ENCODE peak calls at places on chromosomes 3 and 15, in six cellular contexts. One of them, this sample, is unnamed.

GRCh38 chr3:67819447-67819846 is 165.0 kb upstream of the SUCLG2 start:
- DNase-seq in GM12865: no peak
- DNase-seq in psoas muscle: no peak
- DNase-seq in AG10803: no peak
- DNase-seq in mesothelial cell of epicardium: no peak
- DNase-seq in body of pancreas: no peak
- DNase-seq in this sample: no peak

GRCh38 chr3:127168271-127168670 is 24.7 kb upstream of the PRR23E start:
- DNase-seq in GM12865: no peak
- DNase-seq in psoas muscle: peak
- DNase-seq in AG10803: no peak
- DNase-seq in mesothelial cell of epicardium: no peak
- DNase-seq in body of pancreas: no peak
- DNase-seq in this sample: no peak

GRCh38 chr15:80208758-80209734 is 43.0 kb downstream of the CTXND1 start:
- DNase-seq in GM12865: no peak
- DNase-seq in psoas muscle: no peak
- DNase-seq in AG10803: no peak
- DNase-seq in mesothelial cell of epicardium: no peak
- DNase-seq in body of pancreas: no peak
- DNase-seq in this sample: no peak

GRCh38 chr15:38647683-38648082 is 83.1 kb upstream of the RASGRP1 start:
- DNase-seq in GM12865: no peak
- DNase-seq in psoas muscle: no peak
- DNase-seq in AG10803: peak
- DNase-seq in mesothelial cell of epicardium: no peak
- DNase-seq in body of pancreas: no peak
- DNase-seq in this sample: no peak

GRCh38 chr3:174253221-174253620 is 605.9 kb upstream of the NAALADL2 start:
- DNase-seq in GM12865: peak
- DNase-seq in psoas muscle: no peak
- DNase-seq in AG10803: no peak
- DNase-seq in mesothelial cell of epicardium: no peak
- DNase-seq in body of pancreas: no peak
- DNase-seq in this sample: no peak

GRCh38 chr15:39014682-39015081 is 450.1 kb upstream of the RASGRP1 start:
- DNase-seq in GM12865: no peak
- DNase-seq in psoas muscle: no peak
- DNase-seq in AG10803: no peak
- DNase-seq in mesothelial cell of epicardium: no peak
- DNase-seq in body of pancreas: no peak
- DNase-seq in this sample: no peak

GRCh38 chr15:83061680-83062079 is 5.4 kb downstream of the BTBD1 start:
- DNase-seq in GM12865: no peak
- DNase-seq in psoas muscle: no peak
- DNase-seq in AG10803: peak
- DNase-seq in mesothelial cell of epicardium: no peak
- DNase-seq in body of pancreas: no peak
- DNase-seq in this sample: no peak

GRCh38 chr3:172329070-172329469 is 119.2 kb downstream of the GHSR start:
- DNase-seq in GM12865: no peak
- DNase-seq in psoas muscle: no peak
- DNase-seq in AG10803: no peak
- DNase-seq in mesothelial cell of epicardium: no peak
- DNase-seq in body of pancreas: no peak
- DNase-seq in this sample: no peak

GRCh38 chr3:72082121-72082715 is 297.3 kb upstream of the PROK2 start:
- DNase-seq in GM12865: peak
- DNase-seq in psoas muscle: no peak
- DNase-seq in AG10803: peak
- DNase-seq in mesothelial cell of epicardium: no peak
- DNase-seq in body of pancreas: no peak
- DNase-seq in this sample: no peak

GRCh38 chr3:53938645-53939044 is 47.0 kb upstream of the SELENOK start:
- DNase-seq in GM12865: peak
- DNase-seq in psoas muscle: no peak
- DNase-seq in AG10803: peak
- DNase-seq in mesothelial cell of epicardium: peak
- DNase-seq in body of pancreas: peak
- DNase-seq in this sample: no peak

GRCh38 chr3:175456496-175456895 is 597.4 kb downstream of the NAALADL2 start:
- DNase-seq in GM12865: no peak
- DNase-seq in psoas muscle: no peak
- DNase-seq in AG10803: peak
- DNase-seq in mesothelial cell of epicardium: no peak
- DNase-seq in body of pancreas: no peak
- DNase-seq in this sample: no peak

GRCh38 chr3:196974661-196975060 is 6.0 kb upstream of the PIGZ start:
- DNase-seq in GM12865: no peak
- DNase-seq in psoas muscle: no peak
- DNase-seq in AG10803: no peak
- DNase-seq in mesothelial cell of epicardium: no peak
- DNase-seq in body of pancreas: no peak
- DNase-seq in this sample: no peak

GRCh38 chr15:31905054-31905453 is 125.3 kb upstream of the CHRNA7 start:
- DNase-seq in GM12865: no peak
- DNase-seq in psoas muscle: no peak
- DNase-seq in AG10803: no peak
- DNase-seq in mesothelial cell of epicardium: no peak
- DNase-seq in body of pancreas: no peak
- DNase-seq in this sample: no peak

GRCh38 chr15:89496155-89497098 is at the start of gene RHCG:
- DNase-seq in GM12865: peak
- DNase-seq in psoas muscle: no peak
- DNase-seq in AG10803: peak
- DNase-seq in mesothelial cell of epicardium: peak
- DNase-seq in body of pancreas: peak
- DNase-seq in this sample: no peak

GRCh38 chr3:136678981-136679380 is 73.2 kb downstream of the STAG1 start:
- DNase-seq in GM12865: no peak
- DNase-seq in psoas muscle: no peak
- DNase-seq in AG10803: peak
- DNase-seq in mesothelial cell of epicardium: no peak
- DNase-seq in body of pancreas: no peak
- DNase-seq in this sample: no peak

GRCh38 chr15:44102675-44103254 is 92.3 kb downstream of the FRMD5 start:
- DNase-seq in GM12865: no peak
- DNase-seq in psoas muscle: no peak
- DNase-seq in AG10803: peak
- DNase-seq in mesothelial cell of epicardium: no peak
- DNase-seq in body of pancreas: peak
- DNase-seq in this sample: no peak

GRCh38 chr3:11077466-11077865 is 76.8 kb upstream of the HRH1 start:
- DNase-seq in GM12865: no peak
- DNase-seq in psoas muscle: no peak
- DNase-seq in AG10803: peak
- DNase-seq in mesothelial cell of epicardium: no peak
- DNase-seq in body of pancreas: no peak
- DNase-seq in this sample: no peak

GRCh38 chr15:42082141-42082540 is 12.2 kb downstream of the PLA2G4D start:
- DNase-seq in GM12865: no peak
- DNase-seq in psoas muscle: no peak
- DNase-seq in AG10803: no peak
- DNase-seq in mesothelial cell of epicardium: no peak
- DNase-seq in body of pancreas: no peak
- DNase-seq in this sample: no peak

GRCh38 chr3:17137321-17137826 is 252.6 kb downstream of the PLCL2 start:
- DNase-seq in GM12865: no peak
- DNase-seq in psoas muscle: peak
- DNase-seq in AG10803: no peak
- DNase-seq in mesothelial cell of epicardium: no peak
- DNase-seq in body of pancreas: no peak
- DNase-seq in this sample: no peak

GRCh38 chr15:40340038-40340739 is 550 bp downstream of the CCDC9B start:
- DNase-seq in GM12865: no peak
- DNase-seq in psoas muscle: peak
- DNase-seq in AG10803: peak
- DNase-seq in mesothelial cell of epicardium: peak
- DNase-seq in body of pancreas: peak
- DNase-seq in this sample: no peak

GRCh38 chr15:62612183-62612733 is 430.3 kb upstream of the TPM1 start:
- DNase-seq in GM12865: no peak
- DNase-seq in psoas muscle: no peak
- DNase-seq in AG10803: no peak
- DNase-seq in mesothelial cell of epicardium: no peak
- DNase-seq in body of pancreas: no peak
- DNase-seq in this sample: no peak

GRCh38 chr3:159711560-159712333 is 276.9 kb upstream of the IL12A start:
- DNase-seq in GM12865: no peak
- DNase-seq in psoas muscle: no peak
- DNase-seq in AG10803: peak
- DNase-seq in mesothelial cell of epicardium: no peak
- DNase-seq in body of pancreas: no peak
- DNase-seq in this sample: no peak

GRCh38 chr3:187293977-187294376 is 2.4 kb upstream of the MASP1 start:
- DNase-seq in GM12865: no peak
- DNase-seq in psoas muscle: no peak
- DNase-seq in AG10803: peak
- DNase-seq in mesothelial cell of epicardium: no peak
- DNase-seq in body of pancreas: no peak
- DNase-seq in this sample: no peak

GRCh38 chr3:187296058-187296457 is 4.5 kb upstream of the MASP1 start:
- DNase-seq in GM12865: no peak
- DNase-seq in psoas muscle: no peak
- DNase-seq in AG10803: peak
- DNase-seq in mesothelial cell of epicardium: no peak
- DNase-seq in body of pancreas: no peak
- DNase-seq in this sample: no peak

GRCh38 chr3:187293514-187293870 is 2.0 kb upstream of the MASP1 start:
- DNase-seq in GM12865: no peak
- DNase-seq in psoas muscle: no peak
- DNase-seq in AG10803: peak
- DNase-seq in mesothelial cell of epicardium: no peak
- DNase-seq in body of pancreas: no peak
- DNase-seq in this sample: no peak

GRCh38 chr3:187296915-187297314 is 5.4 kb upstream of the MASP1 start:
- DNase-seq in GM12865: no peak
- DNase-seq in psoas muscle: no peak
- DNase-seq in AG10803: no peak
- DNase-seq in mesothelial cell of epicardium: no peak
- DNase-seq in body of pancreas: no peak
- DNase-seq in this sample: no peak

GRCh38 chr3:187295635-187296034 is 4.1 kb upstream of the MASP1 start:
- DNase-seq in GM12865: no peak
- DNase-seq in psoas muscle: no peak
- DNase-seq in AG10803: no peak
- DNase-seq in mesothelial cell of epicardium: no peak
- DNase-seq in body of pancreas: no peak
- DNase-seq in this sample: no peak
- TF ChIP-seq CTCF in GM12865: peak
- TF ChIP-seq CTCF in psoas muscle: no peak
- TF ChIP-seq CTCF in AG10803: peak
- TF ChIP-seq CTCF in mesothelial cell of epicardium: no peak
- TF ChIP-seq CTCF in body of pancreas: no peak
- TF ChIP-seq CTCF in this sample: no peak

DNA sequence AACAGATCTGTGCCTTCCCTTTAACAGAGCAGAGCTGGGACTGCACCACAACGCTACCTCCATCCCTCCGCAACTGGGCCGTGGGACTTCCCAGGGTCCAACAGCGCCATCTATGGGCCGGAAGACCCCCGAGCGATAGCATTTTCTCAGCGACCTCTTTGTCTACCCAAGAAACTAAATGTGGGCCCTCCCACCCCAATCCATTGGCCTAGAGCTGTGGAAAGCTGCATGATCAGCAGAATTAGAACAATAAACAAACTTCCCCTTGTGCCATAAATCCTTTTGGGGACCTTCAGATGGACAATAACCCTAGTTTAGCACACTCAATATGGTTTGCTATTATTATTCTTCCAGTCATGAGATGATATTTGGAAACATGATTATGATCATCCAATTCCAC is 74.8 kb upstream of the NTRK3 start:
- DNase-seq in GM12865: peak
- DNase-seq in psoas muscle: no peak
- DNase-seq in AG10803: peak
- DNase-seq in mesothelial cell of epicardium: peak
- DNase-seq in body of pancreas: peak
- DNase-seq in this sample: peak
- TF ChIP-seq CTCF in GM12865: peak
- TF ChIP-seq CTCF in psoas muscle: peak
- TF ChIP-seq CTCF in AG10803: peak
- TF ChIP-seq CTCF in mesothelial cell of epicardium: peak
- TF ChIP-seq CTCF in body of pancreas: peak
- TF ChIP-seq CTCF in this sample: peak

DNA sequence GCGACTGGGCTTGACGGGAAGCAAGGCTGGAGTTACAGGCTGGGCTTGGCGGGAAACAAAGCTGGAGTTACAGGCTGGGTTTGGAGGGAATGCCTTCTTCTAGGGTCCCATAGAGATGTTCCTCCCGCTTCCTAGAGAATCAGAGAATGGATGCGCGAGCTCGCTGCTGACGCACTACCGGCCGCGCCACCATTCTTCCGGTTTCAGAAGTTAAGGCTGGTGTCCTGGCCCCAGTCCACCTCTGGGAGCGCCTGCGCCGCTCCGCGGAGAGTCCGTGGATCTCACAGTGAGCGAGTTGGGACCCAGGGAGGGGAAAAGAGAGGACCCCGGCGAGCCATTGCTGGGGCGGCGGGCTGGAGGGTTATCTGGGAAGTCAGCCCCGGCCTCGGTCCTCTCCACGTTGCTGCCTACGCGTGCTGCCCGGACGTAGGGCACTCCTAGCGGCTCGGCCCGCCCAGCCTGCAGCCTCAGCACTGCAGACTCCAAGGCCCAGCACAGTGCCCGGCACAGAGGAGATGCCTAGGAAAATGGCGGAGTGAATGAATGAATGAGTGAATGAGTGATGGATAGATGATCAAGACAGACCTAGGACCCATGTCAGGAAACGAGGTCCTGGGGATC is at the start of gene ZNF502:
- DNase-seq in GM12865: no peak
- DNase-seq in psoas muscle: peak
- DNase-seq in AG10803: peak
- DNase-seq in mesothelial cell of epicardium: no peak
- DNase-seq in body of pancreas: peak
- DNase-seq in this sample: peak
- TF ChIP-seq CTCF in GM12865: no peak
- TF ChIP-seq CTCF in psoas muscle: peak
- TF ChIP-seq CTCF in AG10803: peak
- TF ChIP-seq CTCF in mesothelial cell of epicardium: no peak
- TF ChIP-seq CTCF in body of pancreas: peak
- TF ChIP-seq CTCF in this sample: no peak

DNA sequence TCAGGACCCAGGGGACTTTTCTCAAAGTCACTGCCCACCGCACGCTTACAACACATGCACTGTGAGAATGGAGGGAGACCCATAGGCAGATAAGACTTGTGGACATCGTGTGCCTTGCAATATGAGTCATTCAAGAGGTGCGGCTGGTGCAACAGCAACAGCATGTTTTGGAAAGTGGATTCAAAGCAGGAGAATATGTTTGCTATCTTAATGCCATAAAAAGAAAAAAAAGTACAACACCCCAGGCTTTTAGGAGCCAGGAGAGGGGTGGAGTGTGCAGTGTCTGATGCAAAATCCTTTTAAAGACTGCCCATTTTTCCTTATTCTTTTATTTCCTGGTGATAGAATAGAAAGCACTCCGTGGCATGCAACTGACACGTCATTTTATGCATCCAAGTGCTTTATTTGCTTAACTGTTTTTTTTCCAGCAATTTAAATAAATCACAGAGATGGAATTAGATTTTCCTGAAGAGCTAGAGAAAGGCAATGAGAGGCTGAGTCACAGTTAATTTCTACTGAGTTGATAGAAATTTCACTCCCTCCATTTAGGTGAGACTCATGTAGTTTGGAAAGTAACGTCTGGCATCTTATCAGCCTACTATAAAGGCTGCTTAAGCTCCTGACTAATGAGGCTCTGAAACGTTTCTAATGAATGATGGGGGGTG is 96.3 kb downstream of the NSUN3 start:
- DNase-seq in GM12865: no peak
- DNase-seq in psoas muscle: no peak
- DNase-seq in AG10803: no peak
- DNase-seq in mesothelial cell of epicardium: no peak
- DNase-seq in body of pancreas: peak
- DNase-seq in this sample: no peak
- TF ChIP-seq CTCF in GM12865: no peak
- TF ChIP-seq CTCF in psoas muscle: no peak
- TF ChIP-seq CTCF in AG10803: no peak
- TF ChIP-seq CTCF in mesothelial cell of epicardium: no peak
- TF ChIP-seq CTCF in body of pancreas: no peak
- TF ChIP-seq CTCF in this sample: no peak